ENCODE peak calls at places on chromosomes 16 and 17, in four cellular contexts. W, B, S and E are unnamed samples.

GRCh38 chr16:78210305-78210704 is 110.9 kb downstream of the WWOX start:
- DNase-seq in B (peak), S (peak), W (peak), E (no peak)

GRCh38 chr16:87436225-87437172 is 44.4 kb downstream of the MAP1LC3B start:
- DNase-seq in S (peak), B (no peak), W (no peak), E (no peak)

GRCh38 chr17:50060951-50061712 is 5.2 kb downstream of the ITGA3 start:
- DNase-seq in W (peak), B (no peak), S (peak), E (no peak)

GRCh38 chr16:69031877-69032301 is 73.6 kb upstream of the HAS3 start:
- DNase-seq in B (peak), W (no peak), S (no peak), E (no peak)

GRCh38 chr17:40922239-40922638 is 15.2 kb downstream of the KRT23 start:
- DNase-seq in B (no peak), S (peak), W (peak), E (no peak)

GRCh38 chr17:73394523-73395450 is 83.0 kb upstream of the CDC42EP4 start:
- DNase-seq in B (no peak), W (no peak), S (no peak), E (no peak)

GRCh38 chr16:66442502-66443268 is 15.6 kb downstream of the BEAN1 start:
- DNase-seq in B (no peak), W (peak), S (no peak), E (no peak)

GRCh38 chr16:4059969-4060368 is 56.3 kb downstream of the ADCY9 start:
- DNase-seq in S (no peak), W (no peak), B (no peak), E (no peak)

GRCh38 chr16:51951668-51952298 is 595.2 kb downstream of the TOX3 start:
- DNase-seq in W (peak), B (no peak), S (no peak), E (no peak)

GRCh38 chr17:28120766-28121165 is 78.3 kb downstream of the NLK start:
- DNase-seq in S (no peak), W (no peak), B (no peak), E (no peak)

GRCh38 chr17:28117304-28117703 is 74.8 kb downstream of the NLK start:
- DNase-seq in B (no peak), W (no peak), S (no peak), E (no peak)

GRCh38 chr17:28118362-28118761 is 75.9 kb downstream of the NLK start:
- DNase-seq in S (no peak), W (no peak), B (no peak), E (no peak)

GRCh38 chr17:28119560-28119959 is 77.1 kb downstream of the NLK start:
- DNase-seq in B (no peak), S (no peak), W (no peak), E (no peak)

DNA sequence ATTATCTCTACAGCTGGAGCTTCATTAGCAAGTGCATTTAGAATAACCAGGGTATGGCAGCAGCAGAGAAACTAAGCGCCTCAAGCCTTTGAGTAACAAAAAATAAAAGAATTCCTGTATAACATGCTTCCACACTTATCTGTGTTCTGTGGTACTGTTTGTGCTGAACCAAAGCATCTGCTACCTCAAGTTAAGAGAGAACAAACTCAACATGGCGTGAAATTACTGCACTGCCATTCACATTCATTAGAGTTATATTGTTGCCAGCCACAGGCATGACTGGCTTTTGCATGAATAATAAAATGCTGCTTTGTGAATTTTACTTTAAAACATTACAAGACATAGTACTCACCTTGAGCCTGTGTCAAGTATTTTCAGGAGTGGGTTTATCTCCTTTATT is 76.6 kb downstream of the NLK start:
- DNase-seq in B (no peak), W (no peak), S (no peak), E (no peak)
- H3K27ac ChIP-seq in B (no peak), W (no peak), S (no peak), E (no peak)

DNA sequence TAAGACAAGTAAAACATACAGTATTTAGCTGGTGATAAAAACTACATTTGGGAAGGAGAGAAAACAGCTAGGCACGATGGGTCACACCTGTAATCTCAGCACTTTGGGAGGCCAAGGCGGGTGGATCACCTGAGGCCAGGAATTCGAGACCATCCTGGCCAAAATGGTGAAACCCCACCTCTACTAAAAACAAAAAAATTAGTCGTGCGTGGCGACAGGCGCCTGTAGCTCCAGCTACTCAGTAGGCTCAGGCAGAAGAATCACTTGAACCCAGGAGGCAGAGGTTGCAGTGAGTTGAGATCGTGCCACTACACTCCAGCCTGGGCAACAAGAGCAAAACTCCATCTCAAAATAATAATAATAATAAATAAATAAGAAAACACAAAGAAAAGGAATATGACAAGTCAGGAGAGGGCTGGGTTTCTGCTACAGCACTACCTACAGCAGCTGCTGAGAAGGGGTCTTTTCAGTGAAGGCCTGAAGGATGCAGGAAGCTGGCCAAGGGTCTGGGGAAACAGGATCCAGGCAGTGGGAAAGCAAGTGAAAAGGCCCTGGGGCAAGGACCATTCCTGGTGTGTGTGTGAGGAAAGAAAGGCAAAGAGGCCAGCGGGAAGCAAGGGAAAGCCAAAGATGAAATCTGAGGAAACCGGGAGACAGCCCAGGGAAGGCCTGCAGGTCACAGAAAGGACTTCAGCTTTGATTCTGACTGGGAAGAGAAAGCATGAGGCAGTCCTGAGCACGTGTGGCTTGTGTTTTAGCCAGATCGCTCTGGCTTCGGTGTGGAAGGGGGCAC is 10.6 kb downstream of the MBTPS1 start:
- DNase-seq in B (no peak), S (no peak), W (no peak), E (no peak)
- H3K9ac ChIP-seq in B (no peak), S (no peak), W (no peak), E (no peak)

GRCh38 chr17:42122371-42123303 is at the start of gene HSPB9:
- DNase-seq in B (no peak), W (peak), S (no peak), E (no peak)

GRCh38 chr17:42118545-42118944 is 2.6 kb downstream of the KAT2A start:
- DNase-seq in S (peak), B (peak), W (peak), E (no peak)

GRCh38 chr17:42119301-42119700 is 1.9 kb downstream of the KAT2A start:
- DNase-seq in B (no peak), W (no peak), S (no peak), E (no peak)

GRCh38 chr17:42121066-42121769 is at the start of gene KAT2A:
- DNase-seq in S (peak), W (peak), B (peak), E (no peak)

GRCh38 chr17:42120161-42121065 is 754 bp downstream of the KAT2A start:
- DNase-seq in W (peak), B (no peak), S (peak), E (no peak)
- H3K27ac ChIP-seq in W (peak), B (peak), S (no peak), E (no peak)

GRCh38 chr17:45363498-45363897 is 46.7 kb upstream of the MAP3K14 start:
- DNase-seq in S (no peak), B (no peak), W (peak), E (no peak)

GRCh38 chr17:45367216-45367615 is 50.4 kb upstream of the MAP3K14 start:
- DNase-seq in B (no peak), W (peak), S (no peak), E (no peak)

GRCh38 chr17:45366691-45367090 is 49.9 kb upstream of the MAP3K14 start:
- DNase-seq in B (no peak), S (no peak), W (peak), E (no peak)

GRCh38 chr17:45366049-45366448 is 49.2 kb upstream of the MAP3K14 start:
- DNase-seq in W (peak), B (no peak), S (no peak), E (no peak)

GRCh38 chr17:45364531-45365390 is 47.9 kb upstream of the MAP3K14 start:
- DNase-seq in B (no peak), W (peak), S (peak), E (no peak)
- H3K9ac ChIP-seq in B (no peak), W (no peak), S (no peak), E (no peak)